ENCODE peak calls at places on chromosome 12, in five cellular contexts. I is BE2C, Y is transverse colon, Q is A673, F is heart right ventricle. K is an unnamed sample. For H3K4me1, the result is how much of the 10 kb centered on the place peaks cover.

GRCh38 chr12:121697093-121697698 is 15.4 kb upstream of the TMEM120B start:
- DNase-seq in I (peak), Y (no peak), Q (peak), F (peak), K (peak)

GRCh38 chr12:1594295-1595025 is at the start of gene FBXL14:
- DNase-seq in I (peak), Y (peak), Q (peak), F (peak), K (peak)

GRCh38 chr12:70709022-70709421 is 71.8 kb upstream of the PTPRB start:
- DNase-seq in I (no peak), Y (no peak), Q (no peak), F (no peak), K (no peak)

GRCh38 chr12:47091009-47091408 is 11.2 kb upstream of the AMIGO2 start:
- DNase-seq in I (no peak), Y (no peak), Q (no peak), F (no peak), K (no peak)

GRCh38 chr12:6644903-6645302 is 2.3 kb downstream of the ACRBP start:
- DNase-seq in I (no peak), Y (peak), Q (no peak), F (peak), K (peak)

GRCh38 chr12:11868027-11868426 is 202.7 kb upstream of the BCL2L14 start:
- DNase-seq in I (no peak), Y (no peak), Q (no peak), F (no peak), K (no peak)

GRCh38 chr12:9742665-9743064 is 9.8 kb upstream of the CLECL1 start:
- DNase-seq in I (no peak), Y (peak), Q (no peak), F (no peak), K (no peak)

GRCh38 chr12:46388427-46388992 is 15.9 kb upstream of the SLC38A2 start:
- DNase-seq in I (no peak), Y (no peak), Q (no peak), F (no peak), K (no peak)

GRCh38 chr12:124082012-124082411 is 109.0 kb downstream of the ZNF664 start:
- DNase-seq in I (no peak), Y (no peak), Q (no peak), F (no peak), K (no peak)

GRCh38 chr12:19967486-19967885 is 400.9 kb upstream of the PDE3A start:
- DNase-seq in I (no peak), Y (no peak), Q (peak), F (no peak), K (no peak)

GRCh38 chr12:88546851-88547250 is 33.4 kb downstream of the KITLG start:
- DNase-seq in I (no peak), Y (no peak), Q (no peak), F (no peak), K (no peak)

GRCh38 chr12:70933133-70933532 is 12.6 kb upstream of the PTPRR start:
- DNase-seq in I (no peak), Y (no peak), Q (no peak), F (no peak), K (no peak)

GRCh38 chr12:131379758-131380157 is 331.1 kb upstream of the SFSWAP start:
- DNase-seq in I (no peak), Y (no peak), Q (no peak), F (no peak), K (peak)

GRCh38 chr12:96427269-96427729 is 27.1 kb upstream of the CDK17 start:
- DNase-seq in I (peak), Y (peak), Q (peak), F (peak), K (peak)

DNA sequence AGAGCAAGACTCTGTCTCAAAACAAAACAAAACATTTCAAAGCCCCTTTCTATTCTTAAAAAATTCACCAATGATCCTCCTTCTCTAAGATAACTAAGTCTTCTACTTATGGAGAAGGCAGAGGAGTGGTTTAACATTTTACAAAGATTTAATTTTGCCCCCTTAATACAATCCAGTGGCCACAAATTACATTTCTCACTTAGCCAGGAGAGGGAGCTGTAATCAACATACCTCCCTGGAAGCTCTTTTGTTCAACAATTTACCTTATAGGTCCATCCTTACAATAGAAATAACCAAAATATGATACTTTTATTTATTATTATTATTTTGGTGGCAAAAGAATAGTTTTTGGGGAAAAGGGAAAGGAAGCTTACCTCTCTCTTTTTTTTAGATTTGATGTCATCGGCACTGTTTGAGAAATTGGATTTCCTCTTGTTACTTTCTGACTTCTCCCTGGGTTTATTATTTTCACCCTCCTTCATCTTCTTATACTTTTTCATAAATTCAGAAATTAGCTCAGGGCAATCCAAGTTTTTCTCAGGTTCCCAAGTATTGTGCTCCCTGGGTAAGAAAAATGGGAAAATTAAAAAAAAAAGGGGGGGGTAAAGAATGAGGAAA is 28.1 kb downstream of the CBX5 start:
- DNase-seq in I (no peak), Y (no peak), Q (peak), F (no peak), K (peak)
- TF ChIP-seq CTCF in I (peak), Y (peak), Q (peak), F (peak), K (peak)

GRCh38 chr12:120225200-120225558 is 24.3 kb upstream of the RPLP0 start:
- DNase-seq in I (no peak), Y (peak), Q (peak), F (no peak), K (peak)
- H3K4me1 ChIP-seq in I (under half), Y (half or more), Q (under half), F (half or more), K (under half)

DNA sequence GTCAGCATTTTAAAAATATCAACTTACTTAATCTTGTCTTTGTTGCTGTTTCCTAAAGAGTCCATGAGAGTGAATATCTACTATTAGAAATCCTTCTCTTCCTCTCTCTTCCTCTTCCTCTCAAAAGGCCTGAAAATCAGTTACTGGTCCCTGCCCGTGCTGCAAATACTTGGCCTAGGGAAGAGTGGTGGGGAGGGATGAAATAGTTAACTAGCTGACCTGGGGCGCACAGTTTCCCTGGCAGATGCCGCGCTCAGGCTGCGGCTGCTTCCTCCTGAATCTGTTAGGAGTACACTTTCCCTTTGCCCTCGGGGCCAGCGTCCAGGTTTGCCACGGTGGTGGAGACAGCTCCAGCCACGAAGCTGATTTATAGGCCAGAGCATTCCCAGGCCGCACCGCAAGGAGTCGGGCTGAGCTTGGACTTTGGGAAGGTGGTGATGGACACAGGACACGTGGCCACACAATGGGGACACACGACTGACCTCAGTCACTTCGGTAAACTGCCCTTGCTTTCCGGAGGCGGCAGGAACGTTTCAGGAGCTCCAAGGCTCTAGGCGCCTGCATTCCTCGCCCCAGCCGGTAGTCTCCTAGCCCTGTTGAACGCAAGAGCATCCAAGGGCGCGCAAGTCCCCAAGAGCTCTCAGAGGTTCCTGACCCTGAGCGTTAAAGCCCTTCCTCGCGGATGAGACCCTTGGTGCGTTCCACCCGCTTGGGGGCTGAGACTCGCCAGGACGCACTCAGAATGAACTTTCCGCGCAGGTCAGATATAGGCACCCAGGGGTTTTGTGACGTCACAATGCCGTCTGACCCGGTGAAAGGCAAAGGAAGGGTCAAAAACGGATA is 7.1 kb upstream of the ASCL1 start:
- DNase-seq in I (peak), Y (no peak), Q (no peak), F (no peak), K (peak)
- TF ChIP-seq CTCF in I (no peak), Y (no peak), Q (no peak), F (no peak), K (peak)

GRCh38 chr12:54415223-54415929 is 3.7 kb downstream of the ITGA5 start:
- DNase-seq in I (no peak), Y (no peak), Q (no peak), F (no peak), K (no peak)

GRCh38 chr12:54419088-54419887 is at the start of gene ITGA5:
- DNase-seq in I (peak), Y (peak), Q (peak), F (peak), K (peak)

GRCh38 chr12:54416908-54417603 is 2.0 kb downstream of the ITGA5 start:
- DNase-seq in I (no peak), Y (no peak), Q (no peak), F (no peak), K (no peak)

GRCh38 chr12:54418441-54419087 is 502 bp downstream of the ITGA5 start:
- DNase-seq in I (no peak), Y (no peak), Q (no peak), F (no peak), K (no peak)

GRCh38 chr12:54417712-54418440 is 1.2 kb downstream of the ITGA5 start:
- DNase-seq in I (no peak), Y (no peak), Q (no peak), F (peak), K (peak)
- H3K4me1 ChIP-seq in I (under half), Y (under half), Q (half or more), F (half or more), K (under half)

GRCh38 chr12:119695034-119695433 is 27.1 kb downstream of the PRKAB1 start:
- DNase-seq in I (no peak), Y (no peak), Q (peak), F (no peak), K (peak)
- TF ChIP-seq CTCF in I (peak), Y (peak), Q (peak), F (peak), K (peak)

GRCh38 chr12:95204141-95204866 is 13.0 kb downstream of the FGD6 start:
- DNase-seq in I (no peak), Y (peak), Q (no peak), F (peak), K (peak)

GRCh38 chr12:95206916-95207315 is 10.4 kb downstream of the FGD6 start:
- DNase-seq in I (no peak), Y (no peak), Q (no peak), F (no peak), K (no peak)

GRCh38 chr12:95205016-95205415 is 12.3 kb downstream of the FGD6 start:
- DNase-seq in I (no peak), Y (no peak), Q (no peak), F (no peak), K (no peak)

GRCh38 chr12:95207407-95207806 is 9.9 kb downstream of the FGD6 start:
- DNase-seq in I (no peak), Y (no peak), Q (no peak), F (no peak), K (no peak)

GRCh38 chr12:95205685-95206084 is 11.6 kb downstream of the FGD6 start:
- DNase-seq in I (no peak), Y (no peak), Q (no peak), F (no peak), K (peak)
- H3K4me1 ChIP-seq in I (under half), Y (under half), Q (under half), F (under half), K (under half)